ENCODE peak calls at places on chromosomes 3 and 15, in five cellular contexts. L is suprapubic skin, F is kidney, U is PC-9, N is psoas muscle. I is an unnamed sample.

GRCh38 chr3:32814371-32814770 is 3.4 kb upstream of the TRIM71 start:
- DNase-seq in F (no peak), L (no peak), N (no peak), U (no peak), I (no peak)

GRCh38 chr3:53702776-53703175 is 143.4 kb downstream of the CHDH start:
- DNase-seq in L (no peak), N (no peak), U (no peak), F (no peak), I (no peak)

GRCh38 chr15:57320543-57321220 is 55.6 kb upstream of the CGNL1 start:
- DNase-seq in U (no peak), L (no peak), N (no peak), F (peak; percentile 45), I (no peak)

GRCh38 chr3:185353823-185354614 is 8.9 kb upstream of the MAP3K13 start:
- DNase-seq in F (no peak), U (peak; percentile 78), L (peak; percentile 70), N (peak; percentile 61), I (peak; percentile 73)

GRCh38 chr15:56736308-56736707 is 3.0 kb upstream of the ZNF280D start:
- DNase-seq in U (no peak), N (no peak), F (no peak), L (no peak), I (no peak)

GRCh38 chr3:166685246-166685645 is 694.9 kb downstream of the ZBBX start:
- DNase-seq in U (no peak), F (no peak), L (no peak), N (no peak), I (no peak)

GRCh38 chr15:23645379-23646164 is 2.1 kb downstream of the MAGEL2 start:
- DNase-seq in U (no peak), F (no peak), N (no peak), L (no peak), I (no peak)

GRCh38 chr15:66098019-66098363 is 155.6 kb downstream of the MEGF11 start:
- DNase-seq in U (no peak), N (no peak), L (peak; percentile 29), F (no peak), I (no peak)

GRCh38 chr15:45091161-45091560 is 22.8 kb downstream of the DUOX2 start:
- DNase-seq in F (no peak), N (no peak), L (no peak), U (no peak), I (no peak)

GRCh38 chr3:11010406-11011165 is 18.0 kb downstream of the SLC6A1 start:
- DNase-seq in L (no peak), U (no peak), N (no peak), F (no peak), I (no peak)

GRCh38 chr3:196131921-196132320 is 50.0 kb upstream of the TFRC start:
- DNase-seq in U (no peak), L (no peak), N (no peak), F (no peak), I (peak; percentile 40)

GRCh38 chr3:196134691-196135090 is 52.8 kb upstream of the TFRC start:
- DNase-seq in L (no peak), F (no peak), U (no peak), N (no peak), I (no peak)

GRCh38 chr3:196138464-196138863 is 56.6 kb upstream of the TFRC start:
- DNase-seq in L (no peak), F (no peak), N (no peak), U (no peak), I (peak; percentile 25)

GRCh38 chr3:196138927-196139680 is 57.2 kb upstream of the TFRC start:
- DNase-seq in F (peak; percentile 22), U (peak; percentile 57), L (no peak), N (no peak), I (peak; percentile 14)

DNA sequence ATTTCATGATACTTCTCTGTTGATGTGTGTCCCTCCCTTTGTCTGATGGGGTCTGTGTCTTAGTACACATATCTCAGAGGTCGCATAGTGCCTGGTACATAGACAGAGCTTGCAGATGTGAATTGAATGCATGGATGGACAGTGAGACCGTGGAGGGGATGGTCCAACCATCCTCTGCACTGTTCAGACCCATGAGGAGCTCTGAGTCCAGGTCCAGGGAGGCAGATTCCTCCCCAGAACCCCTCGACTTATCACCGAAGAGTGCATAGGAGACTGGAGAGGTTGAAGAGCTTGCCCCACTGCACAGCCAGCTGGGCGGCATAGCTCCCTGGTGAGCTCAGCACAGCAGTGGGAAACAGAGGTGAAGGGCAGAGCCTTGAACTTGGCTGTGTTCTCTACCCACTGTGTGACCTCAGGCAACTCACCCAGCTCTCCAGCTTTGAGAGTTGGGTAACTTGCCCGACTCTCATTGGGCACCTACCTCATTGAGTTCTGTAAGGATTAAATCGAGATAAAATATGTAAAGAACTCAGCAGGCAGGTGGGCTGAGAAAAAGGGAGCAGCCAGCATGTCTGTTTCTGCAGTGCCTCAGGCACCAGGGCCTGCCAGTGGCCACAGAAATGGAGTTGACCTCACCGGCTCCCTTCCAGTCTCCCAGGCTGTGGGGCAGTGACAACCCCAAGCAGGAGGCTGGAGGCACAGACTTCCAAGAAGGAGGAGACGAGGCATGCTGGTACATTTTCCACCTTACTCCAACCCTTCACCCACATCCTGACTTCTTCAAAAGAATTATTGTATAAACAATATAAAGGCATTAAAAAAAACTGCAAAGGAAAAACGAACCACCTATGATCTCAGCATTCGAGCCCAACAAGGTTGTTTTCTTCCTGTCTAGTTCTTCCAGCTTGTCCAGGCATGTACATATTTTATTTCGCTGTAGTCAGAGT is 54.1 kb upstream of the TFRC start:
- DNase-seq in N (no peak), U (peak; percentile 90), L (no peak), F (no peak), I (peak; percentile 75)
- H3K27ac ChIP-seq in N (peak overlapping the region; percentile 64), U (peak overlapping the region; percentile 85), L (peak overlapping the region; percentile 89), F (peak overlapping the region; percentile 53), I (peak overlapping the region; percentile 81)

GRCh38 chr3:158539414-158540014 is 31.5 kb upstream of the MLF1 start:
- DNase-seq in L (no peak), F (no peak), U (peak; percentile 12), N (no peak), I (no peak)
- TF ChIP-seq CTCF in L (no peak), F (peak; percentile 25), U (peak; percentile 78), N (peak; percentile 63), I (peak; percentile 54)

GRCh38 chr3:136069933-136070332 is 104.4 kb downstream of the PPP2R3A start:
- DNase-seq in F (no peak), L (no peak), U (no peak), N (no peak), I (no peak)
- H3K27ac ChIP-seq in F (no peak overlapping the region), L (no peak overlapping the region), U (no peak overlapping the region), N (peak overlapping the region; percentile 88), I (no peak overlapping the region)

GRCh38 chr3:50154476-50154839 is 666 bp upstream of the SEMA3F start:
- DNase-seq in F (no peak), N (no peak), L (no peak), U (no peak), I (peak; percentile 66)

GRCh38 chr3:50155491-50155878 is 361 bp downstream of the SEMA3F start:
- DNase-seq in L (no peak), F (no peak), U (no peak), N (no peak), I (no peak)

GRCh38 chr3:50153782-50154475 is 1.2 kb upstream of the SEMA3F start:
- DNase-seq in L (no peak), N (no peak), F (no peak), U (no peak), I (no peak)

GRCh38 chr3:50155891-50156290 is 767 bp downstream of the SEMA3F start:
- DNase-seq in U (no peak), L (no peak), N (no peak), F (no peak), I (no peak)

GRCh38 chr3:50154840-50155490 is at the start of gene SEMA3F:
- DNase-seq in F (peak; percentile 88), U (peak; percentile 77), N (peak; percentile 84), L (no peak), I (peak; percentile 80)
- TF ChIP-seq CTCF in F (no peak), U (no peak), N (peak; percentile 14), L (no peak), I (no peak)